ENCODE peak calls at places on chromosomes 16 and 17, in seven cellular contexts. Y is IMR-90, K is lower lobe of right lung, O is cardiac muscle cell, L is K562, I is AG04450, G is heart right ventricle. X is an unnamed sample.

GRCh38 chr17:34059423-34060220 is 195.5 kb upstream of the CCL2 start:
- DNase-seq in K (no peak), I (no peak), Y (no peak), O (no peak), G (no peak), L (no peak), X (no peak)

GRCh38 chr17:17880577-17881196 is 43.9 kb upstream of the SREBF1 start:
- DNase-seq in I (no peak), K (no peak), G (no peak), O (no peak), Y (no peak), L (no peak), X (no peak)

GRCh38 chr17:312476-313148 is 40.0 kb downstream of the RPH3AL start:
- DNase-seq in Y (no peak), I (no peak), K (peak; percentile 42), L (no peak), G (no peak), O (no peak), X (no peak)

GRCh38 chr17:4483012-4483840 is 15.5 kb upstream of the SPNS2 start:
- DNase-seq in K (peak; percentile 78), G (no peak), Y (no peak), O (no peak), I (no peak), L (no peak), X (no peak)

GRCh38 chr17:64387545-64388171 is 3.0 kb downstream of the PECAM1 start:
- DNase-seq in G (peak; percentile 37), O (no peak), I (no peak), K (no peak), L (peak; percentile 72), Y (no peak), X (no peak)

GRCh38 chr17:12830692-12831363 is 41.5 kb downstream of the ARHGAP44 start:
- DNase-seq in K (no peak), Y (no peak), I (no peak), L (no peak), G (no peak), O (no peak), X (no peak)

GRCh38 chr17:70169707-70170597 is 620 bp downstream of the KCNJ2 start:
- DNase-seq in I (no peak), O (peak; percentile 13), L (no peak), K (no peak), Y (peak; percentile 55), G (no peak), X (peak; percentile 60)

GRCh38 chr17:19305761-19306159 is 56.8 kb downstream of the B9D1 start:
- DNase-seq in G (no peak), K (no peak), L (no peak), Y (no peak), I (no peak), O (no peak), X (no peak)

GRCh38 chr16:75181630-75182029 is 25.3 kb downstream of the CTRB2 start:
- DNase-seq in L (peak; percentile 38), K (no peak), G (no peak), Y (no peak), I (no peak), O (no peak), X (no peak)

GRCh38 chr16:23222929-23223328 is 40.4 kb downstream of the SCNN1G start:
- DNase-seq in O (no peak), I (no peak), G (no peak), L (no peak), Y (no peak), K (no peak), X (no peak)

GRCh38 chr16:8611886-8612595 is 9.5 kb upstream of the METTL22 start:
- DNase-seq in G (no peak), Y (peak; percentile 19), L (no peak), K (no peak), O (no peak), I (no peak), X (no peak)

GRCh38 chr17:42984486-42984885 is 4.1 kb downstream of the RUNDC1 start:
- DNase-seq in K (no peak), Y (no peak), O (no peak), I (no peak), L (no peak), G (no peak), X (no peak)

DNA sequence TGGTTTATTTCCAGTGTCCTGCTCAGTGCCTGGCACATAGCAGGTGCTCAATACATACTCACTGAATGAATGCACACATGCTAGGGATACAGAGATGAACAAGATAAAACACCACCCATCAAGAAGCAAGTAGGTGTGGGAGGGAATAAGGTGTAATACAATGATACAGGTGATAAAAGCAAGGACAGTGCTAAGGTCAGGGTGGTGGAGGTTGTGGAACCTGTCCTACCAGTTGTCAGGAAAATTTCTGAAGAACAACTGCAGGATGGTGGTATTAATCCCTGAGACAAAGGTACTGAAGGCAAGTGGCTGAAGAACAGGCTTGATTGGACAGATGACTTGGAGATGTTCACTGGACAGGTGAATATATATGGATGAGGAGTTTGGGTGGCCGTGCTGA is 1.8 kb downstream of the KNOP1 start:
- DNase-seq in L (no peak), G (no peak), I (no peak), K (no peak), Y (no peak), O (no peak), X (no peak)
- H3K4me3 ChIP-seq in L (peak overlapping the region; percentile 68), G (no peak overlapping the region), I (peak overlapping the region; percentile 90), K (no peak overlapping the region), Y (no peak overlapping the region), O (no peak overlapping the region), X (no peak overlapping the region)

DNA sequence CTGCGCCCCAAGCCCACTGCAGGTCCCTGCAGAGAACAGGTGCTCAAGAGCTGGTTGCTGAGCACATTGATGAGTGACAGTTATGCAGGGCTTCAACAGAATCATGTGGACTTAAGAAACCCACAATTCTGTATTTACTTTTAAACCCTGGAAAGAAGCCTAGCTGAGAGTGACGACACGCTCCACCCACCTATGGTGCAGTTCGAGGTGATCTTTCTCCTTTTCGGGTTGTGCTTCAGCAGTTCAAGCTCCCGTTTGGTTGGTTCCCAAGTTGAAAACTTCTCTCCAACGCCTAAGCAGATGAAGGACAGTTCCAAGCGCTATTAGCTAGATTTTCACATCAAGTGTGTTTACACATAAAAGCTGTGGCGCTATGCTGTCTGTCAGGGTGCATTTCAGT is 23.9 kb downstream of the USP22 start:
- DNase-seq in O (no peak), Y (no peak), G (no peak), L (no peak), K (no peak), I (no peak), X (no peak)
- TF ChIP-seq CTCF in O (no peak), Y (no peak), G (no peak), L (no peak), K (no peak), I (no peak), X (no peak)

DNA sequence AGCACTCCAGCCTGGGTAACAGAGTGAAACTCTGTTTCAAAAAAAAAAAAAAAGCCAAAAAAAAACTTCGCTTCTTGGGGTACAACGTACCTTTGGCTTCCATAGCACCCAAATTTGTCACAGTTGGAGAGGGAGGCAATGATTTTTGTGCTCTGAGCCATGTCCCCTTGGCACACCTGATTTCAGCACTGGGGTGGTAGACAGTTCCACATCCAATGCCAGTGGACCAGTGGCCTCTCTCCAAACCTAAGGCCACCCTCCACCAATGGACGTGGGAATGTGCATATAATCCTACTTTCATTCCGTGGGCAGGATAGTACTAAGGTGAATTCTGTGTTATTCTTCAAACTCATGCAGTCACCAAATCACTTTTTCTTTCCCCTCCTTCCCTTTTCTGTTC is 47.5 kb downstream of the SALL1 start:
- DNase-seq in I (no peak), L (no peak), O (no peak), K (no peak), G (no peak), Y (no peak), X (no peak)
- H3K4me3 ChIP-seq in I (no peak overlapping the region), L (no peak overlapping the region), O (no peak overlapping the region), K (no peak overlapping the region), G (no peak overlapping the region), Y (no peak overlapping the region), X (no peak overlapping the region)

GRCh38 chr17:6303664-6304063 is 131.3 kb downstream of the AIPL1 start:
- DNase-seq in G (peak; percentile 25), Y (no peak), L (peak; percentile 21), K (no peak), O (peak; percentile 81), I (no peak), X (peak; percentile 9)

GRCh38 chr17:6299275-6299674 is 135.6 kb downstream of the AIPL1 start:
- DNase-seq in L (no peak), I (no peak), Y (no peak), G (no peak), O (no peak), K (no peak), X (no peak)

GRCh38 chr17:6297119-6297518 is 137.8 kb downstream of the AIPL1 start:
- DNase-seq in K (no peak), Y (no peak), L (no peak), I (no peak), O (no peak), G (no peak), X (no peak)

GRCh38 chr17:6297960-6298359 is 137.0 kb downstream of the AIPL1 start:
- DNase-seq in Y (no peak), K (no peak), L (no peak), G (no peak), I (no peak), O (no peak), X (no peak)
- TF ChIP-seq CTCF in Y (no peak), K (no peak), L (no peak), G (no peak), I (no peak), O (no peak), X (no peak)

GRCh38 chr17:74924250-74924948 is at the start of gene OTOP2:
- DNase-seq in L (no peak), G (peak; percentile 25), I (no peak), K (peak; percentile 73), O (no peak), Y (no peak), X (no peak)
- H3K4me3 ChIP-seq in L (peak within 1 kb of the TSS; percentile 53), G (no peak within 1 kb of the TSS), I (peak within 1 kb of the TSS; percentile 36), K (peak within 1 kb of the TSS; percentile 47), O (peak within 1 kb of the TSS; percentile 27), Y (no peak within 1 kb of the TSS), X (no peak within 1 kb of the TSS)

GRCh38 chr17:81409190-81409935 is 14.1 kb downstream of the BAHCC1 start:
- DNase-seq in O (no peak), Y (no peak), G (no peak), L (peak; percentile 76), K (no peak), I (no peak), X (no peak)

GRCh38 chr17:81413497-81414135 is 18.4 kb downstream of the BAHCC1 start:
- DNase-seq in L (no peak), G (no peak), O (no peak), Y (no peak), K (no peak), I (no peak), X (no peak)

GRCh38 chr17:81410852-81411251 is 15.6 kb downstream of the BAHCC1 start:
- DNase-seq in Y (no peak), K (no peak), L (no peak), O (no peak), I (no peak), G (no peak), X (no peak)

GRCh38 chr17:81412490-81413093 is 17.3 kb downstream of the BAHCC1 start:
- DNase-seq in L (peak; percentile 86), I (no peak), O (no peak), G (peak; percentile 65), K (no peak), Y (peak; percentile 76), X (no peak)

GRCh38 chr17:81411305-81411704 is 16.0 kb downstream of the BAHCC1 start:
- DNase-seq in G (no peak), O (no peak), Y (no peak), I (no peak), L (no peak), K (no peak), X (no peak)
- TF ChIP-seq CTCF in G (no peak), O (no peak), Y (no peak), I (no peak), L (no peak), K (no peak), X (no peak)